ENCODE peak calls at places on chromosomes 3 and 15, in six cellular contexts. P, J, R, T, O and K are unnamed samples.

GRCh38 chr3:125137432-125138033 is 75.0 kb downstream of the SLC12A8 start:
- DNase-seq in P (no peak), R (no peak), J (no peak), T (no peak), O (no peak), K (no peak)

GRCh38 chr3:61940241-61940640 is 378.9 kb downstream of the PTPRG start:
- DNase-seq in O (no peak), J (no peak), T (no peak), P (no peak), R (no peak), K (no peak)

GRCh38 chr3:183502782-183503181 is 52.7 kb downstream of the KLHL6 start:
- DNase-seq in J (no peak), P (no peak), R (no peak), T (no peak), O (no peak), K (no peak)

GRCh38 chr3:129702934-129703712 is 96.6 kb upstream of the PLXND1 start:
- DNase-seq in R (no peak), J (no peak), O (no peak), P (no peak), T (no peak), K (no peak)

GRCh38 chr15:83092309-83092976 is 15.0 kb upstream of the TM6SF1 start:
- DNase-seq in O (peak; percentile 52), T (no peak), R (no peak), P (no peak), J (no peak), K (no peak)

GRCh38 chr3:141452045-141452444 is 34.8 kb upstream of the RASA2 start:
- DNase-seq in P (peak; percentile 80), J (no peak), T (no peak), R (peak; percentile 59), O (peak; percentile 26), K (peak; percentile 44)

GRCh38 chr3:42696356-42697301 is 6.0 kb downstream of the HHATL start:
- DNase-seq in O (no peak), R (no peak), T (peak; percentile 14), J (no peak), P (no peak), K (no peak)

GRCh38 chr15:58302832-58303231 is 129.0 kb upstream of the LIPC start:
- DNase-seq in O (no peak), P (no peak), J (no peak), T (no peak), R (no peak), K (no peak)

GRCh38 chr3:193831495-193832455 is 238.8 kb downstream of the OPA1 start:
- DNase-seq in T (no peak), J (no peak), P (peak; percentile 56), R (no peak), O (no peak), K (no peak)

GRCh38 chr3:58670506-58671125 is 4.0 kb upstream of the FAM3D start:
- DNase-seq in J (no peak), O (no peak), T (no peak), R (no peak), P (no peak), K (no peak)

GRCh38 chr15:74036271-74037170 is 42.0 kb downstream of the PML start:
- DNase-seq in T (peak; percentile 84), P (no peak), O (peak; percentile 34), R (peak; percentile 51), J (peak; percentile 22), K (peak; percentile 66)

GRCh38 chr3:126033765-126034164 is 50.2 kb downstream of the SLC41A3 start:
- DNase-seq in T (no peak), O (no peak), P (no peak), J (no peak), R (no peak), K (no peak)

GRCh38 chr15:67941643-67942315 is 101.9 kb upstream of the RNU6-1 start:
- DNase-seq in P (no peak), T (no peak), J (no peak), R (peak; percentile 72), O (no peak), K (no peak)

GRCh38 chr3:59876533-59877062 is 826.8 kb upstream of the CFAP20DC start:
- DNase-seq in T (no peak), O (no peak), P (no peak), J (no peak), R (no peak), K (no peak)

GRCh38 chr15:89003865-89004725 is 84.2 kb upstream of the ABHD2 start:
- DNase-seq in T (no peak), O (peak; percentile 60), R (peak; percentile 41), J (no peak), P (no peak), K (no peak)

GRCh38 chr3:37458162-37458895 is 283.9 kb upstream of the LRRFIP2 start:
- DNase-seq in J (no peak), P (no peak), T (no peak), O (no peak), R (no peak), K (no peak)

GRCh38 chr15:73809728-73810501 is 56.8 kb upstream of the INSYN1 start:
- DNase-seq in O (no peak), T (no peak), R (no peak), P (no peak), J (no peak), K (no peak)

GRCh38 chr15:33026614-33027013 is 167.9 kb downstream of the FMN1 start:
- DNase-seq in P (no peak), O (no peak), R (no peak), T (no peak), J (no peak), K (no peak)

GRCh38 chr3:26768068-26768651 is 145.6 kb downstream of the LRRC3B start:
- DNase-seq in P (no peak), O (no peak), J (no peak), R (no peak), T (no peak), K (no peak)

GRCh38 chr3:29503969-29504368 is 223.1 kb downstream of the RBMS3 start:
- DNase-seq in R (no peak), O (no peak), T (no peak), J (no peak), P (no peak), K (no peak)

GRCh38 chr15:72474912-72475601 is 927 bp downstream of the ARIH1 start:
- DNase-seq in P (peak; percentile 35), R (peak; percentile 67), O (peak; percentile 54), T (peak; percentile 79), J (peak; percentile 40), K (peak; percentile 36)

GRCh38 chr3:171121801-171122200 is 95.3 kb upstream of the SLC2A2 start:
- DNase-seq in P (no peak), T (no peak), O (no peak), J (no peak), R (no peak), K (no peak)

GRCh38 chr3:112740800-112741199 is 99.9 kb upstream of the CCDC80 start:
- DNase-seq in P (no peak), R (no peak), T (no peak), J (no peak), O (no peak), K (no peak)

GRCh38 chr3:112736802-112737566 is 96.0 kb upstream of the CCDC80 start:
- DNase-seq in O (no peak), P (no peak), R (no peak), T (no peak), J (no peak), K (no peak)

GRCh38 chr3:112739252-112739945 is 98.5 kb upstream of the CCDC80 start:
- DNase-seq in O (no peak), J (no peak), R (no peak), T (no peak), P (no peak), K (no peak)

GRCh38 chr3:112736386-112736785 is 95.4 kb upstream of the CCDC80 start:
- DNase-seq in R (no peak), P (no peak), T (no peak), O (no peak), J (no peak), K (no peak)

DNA sequence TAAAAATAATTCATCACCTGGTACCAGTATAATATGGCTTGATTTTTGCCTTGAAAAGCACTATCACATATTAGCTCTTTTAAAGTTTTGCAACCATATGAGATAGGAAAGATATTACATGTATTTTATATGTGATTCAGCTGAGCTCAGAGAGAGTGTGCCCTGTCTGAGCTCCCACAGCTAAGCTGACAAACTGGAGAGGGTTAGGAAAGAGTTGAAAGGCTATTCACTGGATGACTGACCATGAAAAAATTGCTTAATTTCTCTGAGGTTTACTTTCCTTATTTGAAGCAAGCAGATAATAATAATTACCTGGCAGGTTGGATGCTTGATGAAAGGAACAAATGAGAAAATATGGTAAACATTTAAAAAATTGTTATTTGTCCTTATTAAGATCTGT is 97.4 kb upstream of the CCDC80 start:
- DNase-seq in J (no peak), P (no peak), R (no peak), O (no peak), T (no peak), K (no peak)
- H3K27me3 ChIP-seq in J (no peaks in the 10 kb centered on the region), P (no peaks in the 10 kb centered on the region), R (peaks cover 3% of the 10 kb centered on the region), O (no peaks in the 10 kb centered on the region), T (no peaks in the 10 kb centered on the region), K (no peaks in the 10 kb centered on the region)

DNA sequence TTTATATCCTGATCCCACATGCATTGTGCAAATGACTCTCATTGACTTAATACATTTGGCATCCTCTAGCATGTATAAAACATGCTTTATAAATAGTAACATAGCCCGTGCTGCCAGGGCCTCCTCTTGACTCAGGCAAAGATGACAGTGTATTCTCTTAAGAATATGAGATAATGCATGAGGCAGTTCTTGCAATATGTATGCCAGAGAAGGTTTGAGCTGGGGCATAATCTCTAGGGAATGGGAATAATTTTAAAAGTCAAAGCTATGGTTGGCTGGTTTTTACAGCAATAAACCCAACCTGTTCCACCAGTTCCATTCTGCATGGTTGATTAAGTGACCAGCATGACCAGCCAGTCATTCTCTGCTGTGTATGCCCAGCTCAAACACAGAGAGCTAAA is 179.0 kb upstream of the PFN2 start:
- DNase-seq in J (no peak), O (no peak), P (no peak), R (no peak), T (no peak), K (no peak)
- TF ChIP-seq ZNF274 in J (no peak), O (no peak), P (no peak), R (no peak), T (no peak), K (no peak)

GRCh38 chr15:31328425-31328998 is 1.9 kb downstream of the KLF13 start:
- DNase-seq in P (no peak), R (no peak), J (no peak), T (no peak), O (peak; percentile 65), K (no peak)

GRCh38 chr15:31326729-31327673 is at the start of gene KLF13:
- DNase-seq in O (peak; percentile 51), P (no peak), R (no peak), T (no peak), J (no peak), K (no peak)

GRCh38 chr15:31325976-31326728 is 483 bp upstream of the KLF13 start:
- DNase-seq in O (peak; percentile 98), J (peak; percentile 91), R (peak; percentile 89), P (peak; percentile 92), T (peak; percentile 99), K (peak; percentile 83)

GRCh38 chr15:31328999-31329639 is 2.5 kb downstream of the KLF13 start:
- DNase-seq in J (no peak), T (peak; percentile 73), R (no peak), O (peak; percentile 78), P (no peak), K (no peak)

GRCh38 chr15:31327674-31328424 is 1.2 kb downstream of the KLF13 start:
- DNase-seq in P (no peak), R (peak; percentile 21), T (peak; percentile 70), J (no peak), O (peak; percentile 85), K (no peak)
- H3K4me1 ChIP-seq in P (peaks cover 48% of the 10 kb centered on the region), R (peaks cover 52% of the 10 kb centered on the region), T (peaks cover 17% of the 10 kb centered on the region), J (peaks cover 11% of the 10 kb centered on the region), O (peaks cover 42% of the 10 kb centered on the region), K (peaks cover 9% of the 10 kb centered on the region)

GRCh38 chr3:10808130-10808735 is 7.8 kb upstream of the SLC6A11 start:
- DNase-seq in T (no peak), P (no peak), J (no peak), O (no peak), R (no peak), K (no peak)
- H3K27me3 ChIP-seq in T (no peaks in the 10 kb centered on the region), P (no peaks in the 10 kb centered on the region), J (peaks cover 42% of the 10 kb centered on the region), O (no peaks in the 10 kb centered on the region), R (no peaks in the 10 kb centered on the region), K (no peaks in the 10 kb centered on the region)